ENCODE peak calls at places on chromosomes 2 and 18, in four cellular contexts. L, W, C and Q are unnamed samples.

GRCh38 chr2:197759013-197759412 is 26.1 kb downstream of the BOLL start:
- DNase-seq in L (no peak), W (no peak), C (no peak), Q (no peak)

GRCh38 chr2:196182439-196183171 is 11.2 kb upstream of the STK17B start:
- DNase-seq in L (no peak), W (no peak), C (no peak), Q (no peak)

GRCh38 chr2:224948859-224949258 is 93.4 kb downstream of the DOCK10 start:
- DNase-seq in L (peak), W (no peak), C (peak), Q (peak)

GRCh38 chr2:230890696-230891095 is 26.0 kb downstream of the ITM2C start:
- DNase-seq in L (no peak), W (no peak), C (no peak), Q (no peak)

GRCh38 chr2:218125626-218126080 is at the start of gene CXCR2:
- DNase-seq in L (peak), W (no peak), C (no peak), Q (no peak)

GRCh38 chr18:48749768-48750167 is 201.0 kb downstream of the SMAD7 start:
- DNase-seq in L (peak), W (no peak), C (peak), Q (peak)

GRCh38 chr2:128347701-128348504 is 29.2 kb upstream of the HS6ST1 start:
- DNase-seq in L (peak), W (no peak), C (peak), Q (peak)

GRCh38 chr2:73947412-73948018 is 20.8 kb downstream of the DGUOK start:
- DNase-seq in L (no peak), W (no peak), C (no peak), Q (no peak)

GRCh38 chr2:226794077-226794670 is 5.4 kb downstream of the IRS1 start:
- DNase-seq in L (no peak), W (no peak), C (peak), Q (peak)

GRCh38 chr2:95275601-95276243 is 1.5 kb downstream of the PROM2 start:
- DNase-seq in L (peak), W (no peak), C (no peak), Q (no peak)

GRCh38 chr2:8148260-8148880 is 533.5 kb upstream of the ID2 start:
- DNase-seq in L (no peak), W (peak), C (peak), Q (peak)

GRCh38 chr2:20972792-20973565 is 70.9 kb downstream of the APOB start:
- DNase-seq in L (no peak), W (no peak), C (no peak), Q (no peak)

GRCh38 chr18:9720327-9720726 is 12.2 kb downstream of the RAB31 start:
- DNase-seq in L (no peak), W (no peak), C (no peak), Q (no peak)

GRCh38 chr2:37809525-37809924 is 115.6 kb upstream of the RMDN2 start:
- DNase-seq in L (no peak), W (no peak), C (peak), Q (peak)

GRCh38 chr2:84881581-84882414 is 914 bp upstream of the TRABD2A start:
- DNase-seq in L (peak), W (no peak), C (peak), Q (peak)

GRCh38 chr2:84884396-84884795 is 3.5 kb upstream of the TRABD2A start:
- DNase-seq in L (no peak), W (no peak), C (no peak), Q (no peak)

GRCh38 chr2:84882775-84883550 is 2.1 kb upstream of the TRABD2A start:
- DNase-seq in L (no peak), W (no peak), C (no peak), Q (no peak)

GRCh38 chr2:84880645-84881521 is at the start of gene TRABD2A:
- DNase-seq in L (no peak), W (no peak), C (no peak), Q (no peak)

GRCh38 chr2:84882415-84882738 is 1.5 kb upstream of the TRABD2A start:
- DNase-seq in L (no peak), W (no peak), C (no peak), Q (no peak)
- TF ChIP-seq CTCF in L (no peak), W (no peak), C (no peak), Q (no peak)

GRCh38 chr18:75344161-75344560 is 83.3 kb downstream of the SMIM21 start:
- DNase-seq in L (no peak), W (no peak), C (no peak), Q (no peak)

GRCh38 chr18:75341897-75342296 is 85.6 kb downstream of the SMIM21 start:
- DNase-seq in L (no peak), W (no peak), C (no peak), Q (no peak)

GRCh38 chr18:75341267-75341666 is 86.2 kb downstream of the SMIM21 start:
- DNase-seq in L (no peak), W (no peak), C (peak), Q (peak)

GRCh38 chr18:75344615-75345014 is 82.9 kb downstream of the SMIM21 start:
- DNase-seq in L (no peak), W (no peak), C (no peak), Q (no peak)

GRCh38 chr18:75343389-75343788 is 84.1 kb downstream of the SMIM21 start:
- DNase-seq in L (no peak), W (no peak), C (no peak), Q (no peak)
- H3K4me3 ChIP-seq in L (no peak), W (no peak), C (no peak), Q (no peak)

DNA sequence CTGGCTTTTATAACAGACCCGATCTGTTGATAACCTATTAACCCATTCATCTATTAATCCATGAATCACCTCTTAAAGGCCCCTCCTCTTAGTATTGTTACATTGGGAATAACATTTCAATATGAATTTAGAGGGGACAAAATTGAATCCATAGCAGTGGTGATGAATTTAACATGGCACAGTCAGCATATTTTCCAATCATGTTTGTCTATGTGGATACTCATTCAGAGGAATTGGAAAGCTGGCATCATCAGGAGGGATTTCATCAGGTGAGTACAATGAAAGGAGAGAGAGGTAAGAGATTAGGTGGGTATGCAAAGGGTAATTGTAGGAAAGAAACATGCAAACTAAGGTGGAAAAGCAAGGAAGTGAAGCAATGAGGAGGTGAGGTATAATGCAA is 275.1 kb upstream of the STON1 start:
- DNase-seq in L (no peak), W (no peak), C (no peak), Q (no peak)
- TF ChIP-seq CTCF in L (no peak), W (no peak), C (no peak), Q (no peak)

DNA sequence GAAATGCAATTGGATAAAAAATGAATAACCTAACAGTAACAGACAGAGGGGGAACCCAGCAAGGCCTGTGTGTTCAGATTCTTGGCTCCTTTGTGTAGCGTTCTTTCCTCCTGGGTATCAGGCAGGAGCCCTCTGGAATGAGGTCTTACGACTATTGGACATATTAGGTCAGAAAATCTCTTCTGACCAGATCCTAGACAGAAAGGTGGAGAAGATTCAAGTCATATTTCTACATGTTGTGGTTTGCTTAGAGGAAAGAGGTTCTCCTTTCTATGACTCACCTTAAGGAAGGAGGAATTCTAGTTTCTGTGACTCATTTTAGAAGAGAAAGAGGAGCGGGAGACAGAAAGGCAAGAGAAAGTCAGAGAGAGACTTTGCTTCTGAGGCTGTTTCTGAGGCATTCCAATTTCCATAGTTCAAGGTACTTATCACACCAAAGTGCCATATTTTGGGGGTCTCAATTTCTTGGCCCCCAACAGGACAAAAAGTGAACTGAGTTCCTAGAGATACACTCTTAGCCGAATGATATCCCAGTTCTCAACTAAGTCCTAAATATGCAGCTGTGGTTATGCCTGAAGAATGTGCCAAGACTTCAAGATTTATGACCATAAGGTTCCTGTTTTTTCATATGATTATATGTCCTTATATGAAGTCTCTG is 618.6 kb downstream of the ZEB2 start:
- DNase-seq in L (no peak), W (peak), C (peak), Q (peak)
- H3K4me3 ChIP-seq in L (no peak), W (peak), C (peak), Q (no peak)

DNA sequence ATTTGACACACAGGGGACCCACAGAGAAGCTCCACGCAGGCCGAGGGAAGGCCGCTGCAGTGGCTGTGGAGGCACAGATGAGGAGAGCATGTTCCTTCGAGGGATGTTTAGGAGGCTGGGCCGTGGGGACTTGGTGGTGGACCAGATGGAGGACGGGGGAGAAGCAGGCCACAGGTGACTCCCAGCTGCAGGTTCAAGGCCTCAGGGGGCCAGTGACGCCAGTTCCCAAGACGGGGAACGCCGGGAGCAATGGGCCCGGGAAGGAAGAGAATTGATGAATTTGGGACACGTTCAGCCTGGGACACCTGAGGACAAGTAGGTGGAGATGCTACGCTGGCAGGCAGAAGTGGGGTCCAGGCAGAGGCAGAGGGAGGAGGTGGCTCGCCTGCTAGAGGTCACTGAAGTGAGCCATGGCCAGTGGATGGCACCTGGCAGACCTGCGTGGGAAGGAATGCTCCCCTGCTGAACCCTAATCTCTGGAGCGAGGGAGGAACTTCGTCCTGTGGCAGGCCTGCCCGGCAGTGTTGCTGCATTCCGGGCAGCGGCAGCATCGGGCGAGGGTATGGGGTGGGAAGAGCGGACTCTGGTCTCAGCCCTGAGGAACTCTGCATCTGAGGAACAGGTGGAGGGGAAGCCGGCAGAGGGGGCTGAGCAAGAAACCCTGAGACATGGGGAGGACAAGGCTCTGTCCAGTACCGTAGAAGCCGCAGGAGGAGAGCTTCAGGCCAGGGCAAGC is 25.2 kb upstream of the HPCAL1 start:
- DNase-seq in L (no peak), W (no peak), C (no peak), Q (peak)
- TF ChIP-seq CTCF in L (no peak), W (no peak), C (no peak), Q (no peak)

GRCh38 chr18:46335551-46336059 is 231.4 kb downstream of the HAUS1 start:
- DNase-seq in L (no peak), W (no peak), C (no peak), Q (no peak)
- H3K4me3 ChIP-seq in L (peak), W (no peak), C (no peak), Q (no peak)

GRCh38 chr2:147463881-147464520 is 380.8 kb upstream of the ACVR2A start:
- DNase-seq in L (no peak), W (no peak), C (no peak), Q (no peak)

GRCh38 chr2:147468963-147469362 is 375.9 kb upstream of the ACVR2A start:
- DNase-seq in L (no peak), W (no peak), C (no peak), Q (no peak)

GRCh38 chr2:147468349-147468748 is 376.5 kb upstream of the ACVR2A start:
- DNase-seq in L (no peak), W (no peak), C (no peak), Q (no peak)

GRCh38 chr2:147467441-147467840 is 377.4 kb upstream of the ACVR2A start:
- DNase-seq in L (no peak), W (no peak), C (no peak), Q (no peak)

DNA sequence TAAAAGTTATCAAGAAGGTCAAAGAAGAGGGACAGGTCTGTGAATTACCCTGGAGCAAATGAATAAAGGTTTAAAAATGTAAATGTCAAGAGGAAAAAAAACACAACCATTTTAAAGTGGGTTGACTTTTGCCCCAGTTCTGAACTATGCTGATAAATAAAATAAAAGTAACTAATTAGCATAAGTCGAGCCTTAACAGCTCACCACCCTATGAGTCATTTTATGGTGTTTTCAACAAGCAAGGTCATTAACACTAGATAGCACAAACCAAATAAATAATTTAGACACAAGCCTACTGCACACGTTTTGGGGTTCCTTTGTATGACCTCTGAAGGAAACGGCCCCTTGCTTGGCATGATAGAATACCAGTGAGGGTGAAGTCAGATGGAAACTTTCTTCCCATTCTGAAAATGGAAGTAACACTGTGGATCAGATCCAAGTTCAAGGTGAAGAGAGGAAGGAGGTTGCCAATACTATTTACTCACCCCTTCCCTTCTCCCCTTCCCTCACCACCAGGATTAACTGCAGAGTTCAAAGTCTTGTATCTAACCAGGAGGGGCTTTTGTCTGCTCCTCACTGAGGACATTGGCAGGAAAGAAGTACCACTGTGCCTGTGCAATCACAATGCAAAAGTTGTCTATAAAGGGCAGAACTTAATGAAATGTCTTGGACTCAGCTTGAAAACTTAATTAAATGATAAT is 379.9 kb upstream of the ACVR2A start:
- DNase-seq in L (no peak), W (no peak), C (no peak), Q (no peak)
- TF ChIP-seq CTCF in L (no peak), W (no peak), C (no peak), Q (no peak)

DNA sequence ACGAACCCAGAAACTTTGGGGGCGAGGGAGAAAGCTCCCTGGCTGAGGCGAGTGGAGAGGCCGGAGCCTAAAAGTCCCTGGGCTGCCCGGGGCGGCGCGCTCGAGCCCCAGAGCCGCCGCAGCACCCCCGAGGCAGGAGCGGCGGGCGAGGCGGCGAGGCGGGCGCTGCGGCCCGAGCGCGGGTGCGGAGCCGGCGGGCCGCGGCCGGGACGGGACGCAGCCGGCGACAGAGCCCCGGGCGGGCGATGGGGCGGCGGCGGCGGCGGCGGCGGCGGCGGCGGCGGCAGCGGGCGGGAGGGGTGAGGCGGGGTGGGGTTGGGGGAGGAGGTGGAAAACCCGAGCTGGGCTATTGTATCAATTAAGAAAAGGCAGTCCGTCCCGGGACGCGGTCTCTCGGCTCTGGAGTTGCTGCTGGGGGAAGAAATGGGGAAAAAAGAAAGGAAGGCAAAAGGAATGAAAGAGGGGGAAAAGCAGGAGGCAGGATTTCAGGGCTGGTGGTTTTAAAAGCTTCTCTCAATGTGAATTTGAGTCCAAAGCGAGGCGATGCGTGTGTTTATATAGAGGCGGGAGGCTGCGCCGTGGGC is 821 bp upstream of the CYP26B1 start:
- DNase-seq in L (no peak), W (no peak), C (no peak), Q (no peak)
- H3K4me3 ChIP-seq in L (peak), W (peak), C (peak), Q (peak)